ENCODE peak calls at places on chromosomes 4 and X, in nine cellular contexts. B is cortex of kidney; P is nucleus accumbens; U is NCI-H1417; N is activated T-cell treated with anti-CD3 and anti-CD28 coated beads, Interleukin-2, amount 50 U/mL, for 72 hours; R is left ventricle myocardium superior; Q is GM20000; Y is iris pigment epithelial cell; Z is transverse colon. J is an unnamed sample.

GRCh38 chr4:38275331-38275821 is 315.2 kb downstream of the PTTG2 start:
- DNase-seq in B (no peak), P (no peak), U (peak), N (no peak), R (no peak), Q (no peak), Y (no peak), Z (no peak), J (no peak)

GRCh38 chr4:162157241-162157640 is 6.6 kb downstream of the FSTL5 start:
- DNase-seq in B (no peak), P (no peak), U (no peak), N (no peak), R (no peak), Q (no peak), Y (no peak), Z (no peak), J (no peak)

GRCh38 chrX:136636121-136636520 is 11.8 kb upstream of the CD40LG start:
- DNase-seq in B (no peak), P (no peak), U (no peak), N (no peak), R (no peak), Q (no peak), Y (no peak), Z (no peak), J (no peak)

GRCh38 chrX:73768120-73768519 is 205.1 kb downstream of the CHIC1 start:
- DNase-seq in B (no peak), P (no peak), U (no peak), N (no peak), R (no peak), Q (no peak), Y (no peak), Z (no peak), J (no peak)

GRCh38 chrX:47501226-47502071 is 18.4 kb upstream of the ZNF41 start:
- DNase-seq in B (no peak), P (no peak), U (no peak), N (no peak), R (no peak), Q (no peak), Y (peak), Z (no peak), J (peak)

GRCh38 chr4:187417761-187418160 is 577.8 kb upstream of the ZFP42 start:
- DNase-seq in B (no peak), P (no peak), U (no peak), N (no peak), R (no peak), Q (no peak), Y (no peak), Z (no peak), J (no peak)

GRCh38 chrX:39899059-39899458 is 198.7 kb downstream of the BCOR start:
- DNase-seq in B (no peak), P (no peak), U (no peak), N (no peak), R (no peak), Q (no peak), Y (no peak), Z (no peak), J (no peak)

GRCh38 chrX:86455495-86455894 is 307.2 kb downstream of the DACH2 start:
- DNase-seq in B (no peak), P (no peak), U (no peak), N (no peak), R (no peak), Q (no peak), Y (no peak), Z (no peak), J (no peak)

GRCh38 chrX:65643786-65644111 is 23.7 kb upstream of the MSN start:
- DNase-seq in B (no peak), P (no peak), U (no peak), N (no peak), R (no peak), Q (no peak), Y (no peak), Z (no peak), J (no peak)

GRCh38 chr4:59126159-59126558 is 2016.0 kb upstream of the IGFBP7 start:
- DNase-seq in B (no peak), P (no peak), U (no peak), N (no peak), R (no peak), Q (no peak), Y (no peak), Z (no peak), J (no peak)

GRCh38 chr4:118746251-118746919 is 61.2 kb downstream of the METTL14 start:
- DNase-seq in B (no peak), P (no peak), U (peak), N (no peak), R (peak), Q (no peak), Y (no peak), Z (no peak), J (no peak)

GRCh38 chrX:29662101-29662500 is 553.3 kb upstream of the MAGEB2 start:
- DNase-seq in B (no peak), P (no peak), U (no peak), N (no peak), R (no peak), Q (no peak), Y (peak), Z (no peak), J (peak)

GRCh38 chr4:153244969-153245368 is 40.7 kb downstream of the TRIM2 start:
- DNase-seq in B (no peak), P (no peak), U (no peak), N (no peak), R (no peak), Q (no peak), Y (no peak), Z (no peak), J (no peak)

GRCh38 chr4:156686120-156686519 is 285.5 kb downstream of the PDGFC start:
- DNase-seq in B (no peak), P (no peak), U (no peak), N (no peak), R (no peak), Q (no peak), Y (peak), Z (no peak), J (peak)

GRCh38 chr4:26459054-26459755 is 31.1 kb downstream of the CCKAR start:
- DNase-seq in B (no peak), P (no peak), U (peak), N (no peak), R (no peak), Q (peak), Y (peak), Z (no peak), J (no peak)

GRCh38 chrX:97845451-97845850 is 961.7 kb downstream of the RPA4 start:
- DNase-seq in B (no peak), P (no peak), U (no peak), N (no peak), R (no peak), Q (no peak), Y (no peak), Z (no peak), J (no peak)

GRCh38 chr4:177177446-177178160 is 132.1 kb upstream of the NEIL3 start:
- DNase-seq in B (no peak), P (no peak), U (no peak), N (no peak), R (no peak), Q (no peak), Y (peak), Z (no peak), J (peak)

GRCh38 chr4:103415801-103416200 is 217.7 kb upstream of the CENPE start:
- DNase-seq in B (no peak), P (no peak), U (no peak), N (no peak), R (no peak), Q (no peak), Y (no peak), Z (no peak), J (no peak)

GRCh38 chr4:100728861-100729260 is 211.0 kb upstream of the EMCN start:
- DNase-seq in B (no peak), P (no peak), U (no peak), N (no peak), R (no peak), Q (no peak), Y (no peak), Z (no peak), J (no peak)

GRCh38 chr4:152536545-152537182 is 772 bp upstream of the FBXW7 start:
- DNase-seq in B (no peak), P (no peak), U (no peak), N (no peak), R (no peak), Q (peak), Y (peak), Z (peak), J (peak)

GRCh38 chr4:164779811-164780216 is 25.9 kb downstream of the SMIM31 start:
- DNase-seq in B (no peak), P (no peak), U (peak), N (peak), R (no peak), Q (peak), Y (peak), Z (no peak), J (peak)

GRCh38 chrX:117134983-117135382 is 672.2 kb upstream of the CT83 start:
- DNase-seq in B (no peak), P (no peak), U (no peak), N (no peak), R (no peak), Q (no peak), Y (no peak), Z (no peak), J (no peak)

GRCh38 chr4:4401049-4401448 is 14.1 kb downstream of the NSG1 start:
- DNase-seq in B (no peak), P (no peak), U (no peak), N (no peak), R (no peak), Q (no peak), Y (no peak), Z (no peak), J (no peak)

GRCh38 chrX:72477787-72478186 is 94.9 kb downstream of the HDAC8 start:
- DNase-seq in B (no peak), P (no peak), U (no peak), N (no peak), R (no peak), Q (no peak), Y (no peak), Z (no peak), J (no peak)

GRCh38 chr4:56183344-56183959 is 203.8 kb downstream of the AASDH start:
- DNase-seq in B (no peak), P (no peak), U (peak), N (no peak), R (no peak), Q (no peak), Y (no peak), Z (no peak), J (no peak)